ENCODE peak calls at places on chromosomes 4 and X, in nine cellular contexts. One of them, this sample, is unnamed.

GRCh38 chrX:53263597-53264094 is 17.7 kb downstream of the IQSEC2 start:
- DNase-seq in CD4-positive, alpha-beta T cell: no peak
- DNase-seq in cardiac muscle cell: peak; percentile 22
- DNase-seq in ovary: no peak
- DNase-seq in endothelial cell: no peak
- DNase-seq in bronchial epithelial cell: peak; percentile 81
- DNase-seq in cardiac fibroblast: peak; percentile 15
- DNase-seq in omental fat pad: no peak
- DNase-seq in suprapubic skin: no peak
- DNase-seq in this sample: no peak

GRCh38 chrX:72262077-72262476 is 15.0 kb downstream of the RPS4X start:
- DNase-seq in CD4-positive, alpha-beta T cell: no peak
- DNase-seq in cardiac muscle cell: no peak
- DNase-seq in ovary: no peak
- DNase-seq in endothelial cell: no peak
- DNase-seq in bronchial epithelial cell: no peak
- DNase-seq in cardiac fibroblast: no peak
- DNase-seq in omental fat pad: no peak
- DNase-seq in suprapubic skin: no peak
- DNase-seq in this sample: no peak

GRCh38 chrX:101287402-101287801 is 3.7 kb downstream of the TAF7L start:
- DNase-seq in CD4-positive, alpha-beta T cell: no peak
- DNase-seq in cardiac muscle cell: peak; percentile 56
- DNase-seq in ovary: no peak
- DNase-seq in endothelial cell: peak; percentile 35
- DNase-seq in bronchial epithelial cell: peak; percentile 43
- DNase-seq in cardiac fibroblast: peak; percentile 56
- DNase-seq in omental fat pad: no peak
- DNase-seq in suprapubic skin: no peak
- DNase-seq in this sample: no peak

GRCh38 chr4:39427477-39428119 is 20.9 kb downstream of the KLB start:
- DNase-seq in CD4-positive, alpha-beta T cell: no peak
- DNase-seq in cardiac muscle cell: no peak
- DNase-seq in ovary: no peak
- DNase-seq in endothelial cell: no peak
- DNase-seq in bronchial epithelial cell: peak; percentile 66
- DNase-seq in cardiac fibroblast: no peak
- DNase-seq in omental fat pad: no peak
- DNase-seq in suprapubic skin: no peak
- DNase-seq in this sample: no peak

GRCh38 chr4:89868999-89869589 is 25.6 kb upstream of the MMRN1 start:
- DNase-seq in CD4-positive, alpha-beta T cell: no peak
- DNase-seq in cardiac muscle cell: peak; percentile 27
- DNase-seq in ovary: no peak
- DNase-seq in endothelial cell: no peak
- DNase-seq in bronchial epithelial cell: peak; percentile 8
- DNase-seq in cardiac fibroblast: peak; percentile 33
- DNase-seq in omental fat pad: no peak
- DNase-seq in suprapubic skin: no peak
- DNase-seq in this sample: no peak

GRCh38 chr4:99202536-99202935 is 16.5 kb downstream of the ADH6 start:
- DNase-seq in CD4-positive, alpha-beta T cell: no peak
- DNase-seq in cardiac muscle cell: peak; percentile 96
- DNase-seq in ovary: no peak
- DNase-seq in endothelial cell: no peak
- DNase-seq in bronchial epithelial cell: no peak
- DNase-seq in cardiac fibroblast: peak; percentile 97
- DNase-seq in omental fat pad: no peak
- DNase-seq in suprapubic skin: no peak
- DNase-seq in this sample: no peak

GRCh38 chr4:128853741-128854140 is 44.2 kb downstream of the JADE1 start:
- DNase-seq in CD4-positive, alpha-beta T cell: no peak
- DNase-seq in cardiac muscle cell: peak; percentile 26
- DNase-seq in ovary: no peak
- DNase-seq in endothelial cell: no peak
- DNase-seq in bronchial epithelial cell: no peak
- DNase-seq in cardiac fibroblast: no peak
- DNase-seq in omental fat pad: no peak
- DNase-seq in suprapubic skin: no peak
- DNase-seq in this sample: no peak

GRCh38 chr4:53653484-53654053 is 62.3 kb upstream of the LNX1 start:
- DNase-seq in CD4-positive, alpha-beta T cell: no peak
- DNase-seq in cardiac muscle cell: peak; percentile 41
- DNase-seq in ovary: peak; percentile 40
- DNase-seq in endothelial cell: no peak
- DNase-seq in bronchial epithelial cell: no peak
- DNase-seq in cardiac fibroblast: peak; percentile 48
- DNase-seq in omental fat pad: no peak
- DNase-seq in suprapubic skin: no peak
- DNase-seq in this sample: no peak

GRCh38 chrX:115912372-115912897 is 258.1 kb upstream of the AGTR2 start:
- DNase-seq in CD4-positive, alpha-beta T cell: no peak
- DNase-seq in cardiac muscle cell: no peak
- DNase-seq in ovary: no peak
- DNase-seq in endothelial cell: no peak
- DNase-seq in bronchial epithelial cell: no peak
- DNase-seq in cardiac fibroblast: no peak
- DNase-seq in omental fat pad: no peak
- DNase-seq in suprapubic skin: no peak
- DNase-seq in this sample: no peak

GRCh38 chr4:139403457-139403856 is 50.5 kb upstream of the RAB33B start:
- DNase-seq in CD4-positive, alpha-beta T cell: no peak
- DNase-seq in cardiac muscle cell: peak; percentile 12
- DNase-seq in ovary: no peak
- DNase-seq in endothelial cell: no peak
- DNase-seq in bronchial epithelial cell: no peak
- DNase-seq in cardiac fibroblast: peak; percentile 6
- DNase-seq in omental fat pad: no peak
- DNase-seq in suprapubic skin: no peak
- DNase-seq in this sample: no peak
- TF ChIP-seq CTCF in CD4-positive, alpha-beta T cell: no peak
- TF ChIP-seq CTCF in cardiac muscle cell: no peak
- TF ChIP-seq CTCF in ovary: no peak
- TF ChIP-seq CTCF in endothelial cell: no peak
- TF ChIP-seq CTCF in bronchial epithelial cell: no peak
- TF ChIP-seq CTCF in cardiac fibroblast: no peak
- TF ChIP-seq CTCF in omental fat pad: no peak
- TF ChIP-seq CTCF in suprapubic skin: no peak
- TF ChIP-seq CTCF in this sample: no peak

GRCh38 chr4:41232406-41232805 is 18.1 kb upstream of the APBB2 start:
- DNase-seq in CD4-positive, alpha-beta T cell: no peak
- DNase-seq in cardiac muscle cell: no peak
- DNase-seq in ovary: no peak
- DNase-seq in endothelial cell: no peak
- DNase-seq in bronchial epithelial cell: no peak
- DNase-seq in cardiac fibroblast: no peak
- DNase-seq in omental fat pad: no peak
- DNase-seq in suprapubic skin: no peak
- DNase-seq in this sample: no peak
- TF ChIP-seq CTCF in CD4-positive, alpha-beta T cell: no peak
- TF ChIP-seq CTCF in cardiac muscle cell: peak; percentile 12
- TF ChIP-seq CTCF in ovary: no peak
- TF ChIP-seq CTCF in endothelial cell: no peak
- TF ChIP-seq CTCF in bronchial epithelial cell: no peak
- TF ChIP-seq CTCF in cardiac fibroblast: peak; percentile 23
- TF ChIP-seq CTCF in omental fat pad: no peak
- TF ChIP-seq CTCF in suprapubic skin: no peak
- TF ChIP-seq CTCF in this sample: no peak

GRCh38 chr4:1044469-1045192 is 33.2 kb downstream of the FGFRL1 start:
- DNase-seq in CD4-positive, alpha-beta T cell: no peak
- DNase-seq in cardiac muscle cell: no peak
- DNase-seq in ovary: peak; percentile 31
- DNase-seq in endothelial cell: no peak
- DNase-seq in bronchial epithelial cell: no peak
- DNase-seq in cardiac fibroblast: no peak
- DNase-seq in omental fat pad: no peak
- DNase-seq in suprapubic skin: no peak
- DNase-seq in this sample: peak; percentile 14

GRCh38 chr4:1042352-1043025 is 31.1 kb downstream of the FGFRL1 start:
- DNase-seq in CD4-positive, alpha-beta T cell: no peak
- DNase-seq in cardiac muscle cell: no peak
- DNase-seq in ovary: peak; percentile 40
- DNase-seq in endothelial cell: no peak
- DNase-seq in bronchial epithelial cell: no peak
- DNase-seq in cardiac fibroblast: no peak
- DNase-seq in omental fat pad: no peak
- DNase-seq in suprapubic skin: no peak
- DNase-seq in this sample: peak; percentile 15

GRCh38 chr4:1045193-1045594 is 33.8 kb downstream of the FGFRL1 start:
- DNase-seq in CD4-positive, alpha-beta T cell: no peak
- DNase-seq in cardiac muscle cell: no peak
- DNase-seq in ovary: peak; percentile 46
- DNase-seq in endothelial cell: no peak
- DNase-seq in bronchial epithelial cell: no peak
- DNase-seq in cardiac fibroblast: no peak
- DNase-seq in omental fat pad: no peak
- DNase-seq in suprapubic skin: no peak
- DNase-seq in this sample: no peak

GRCh38 chr4:1043162-1043561 is 31.7 kb downstream of the FGFRL1 start:
- DNase-seq in CD4-positive, alpha-beta T cell: no peak
- DNase-seq in cardiac muscle cell: no peak
- DNase-seq in ovary: no peak
- DNase-seq in endothelial cell: no peak
- DNase-seq in bronchial epithelial cell: no peak
- DNase-seq in cardiac fibroblast: no peak
- DNase-seq in omental fat pad: no peak
- DNase-seq in suprapubic skin: no peak
- DNase-seq in this sample: no peak

DNA sequence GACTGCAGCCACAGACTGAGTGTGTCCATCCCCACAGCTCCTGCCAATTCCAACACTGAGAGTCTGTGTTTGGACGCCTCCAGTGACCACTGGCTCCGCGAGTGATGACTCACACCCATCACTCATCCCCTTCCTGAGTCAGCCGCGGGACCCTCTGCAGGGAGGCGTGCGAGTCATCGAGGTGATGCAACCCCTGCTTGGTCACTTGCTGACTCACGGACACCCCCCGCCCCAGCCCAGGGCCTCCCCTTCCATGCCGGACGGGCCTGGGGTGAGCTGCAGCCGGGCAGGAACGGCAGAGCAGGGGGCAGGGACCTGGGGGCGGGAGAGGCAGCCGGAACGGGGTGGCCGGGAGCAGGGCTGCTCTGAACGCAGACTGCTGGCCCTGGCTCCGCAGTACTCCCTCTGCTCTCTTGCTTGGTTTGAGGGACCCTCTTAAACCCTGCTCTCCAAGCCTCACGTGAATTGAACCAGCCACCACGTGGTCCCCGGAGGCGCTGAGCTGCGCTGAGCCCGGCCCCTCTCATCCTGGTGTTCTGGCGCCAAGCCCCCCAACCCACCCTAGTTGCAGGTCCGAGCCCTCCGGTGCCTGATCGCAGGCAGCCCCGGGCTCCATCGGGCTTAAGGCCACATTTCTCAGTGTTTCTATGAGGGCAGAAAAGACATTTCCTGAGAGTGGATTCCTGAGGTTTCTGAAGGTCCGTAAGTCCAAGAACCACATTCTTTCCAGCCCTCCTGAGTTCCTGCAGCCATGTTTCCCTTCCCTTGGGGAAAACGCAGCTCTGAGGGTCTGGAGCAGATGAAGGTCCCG is 32.4 kb downstream of the FGFRL1 start:
- DNase-seq in CD4-positive, alpha-beta T cell: no peak
- DNase-seq in cardiac muscle cell: peak; percentile 99
- DNase-seq in ovary: peak; percentile 89
- DNase-seq in endothelial cell: no peak
- DNase-seq in bronchial epithelial cell: peak; percentile 95
- DNase-seq in cardiac fibroblast: peak; percentile 99
- DNase-seq in omental fat pad: peak; percentile 90
- DNase-seq in suprapubic skin: peak; percentile 95
- DNase-seq in this sample: peak; percentile 70
- TF ChIP-seq CTCF in CD4-positive, alpha-beta T cell: no peak
- TF ChIP-seq CTCF in cardiac muscle cell: no peak
- TF ChIP-seq CTCF in ovary: no peak
- TF ChIP-seq CTCF in endothelial cell: no peak
- TF ChIP-seq CTCF in bronchial epithelial cell: no peak
- TF ChIP-seq CTCF in cardiac fibroblast: no peak
- TF ChIP-seq CTCF in omental fat pad: no peak
- TF ChIP-seq CTCF in suprapubic skin: no peak
- TF ChIP-seq CTCF in this sample: no peak

DNA sequence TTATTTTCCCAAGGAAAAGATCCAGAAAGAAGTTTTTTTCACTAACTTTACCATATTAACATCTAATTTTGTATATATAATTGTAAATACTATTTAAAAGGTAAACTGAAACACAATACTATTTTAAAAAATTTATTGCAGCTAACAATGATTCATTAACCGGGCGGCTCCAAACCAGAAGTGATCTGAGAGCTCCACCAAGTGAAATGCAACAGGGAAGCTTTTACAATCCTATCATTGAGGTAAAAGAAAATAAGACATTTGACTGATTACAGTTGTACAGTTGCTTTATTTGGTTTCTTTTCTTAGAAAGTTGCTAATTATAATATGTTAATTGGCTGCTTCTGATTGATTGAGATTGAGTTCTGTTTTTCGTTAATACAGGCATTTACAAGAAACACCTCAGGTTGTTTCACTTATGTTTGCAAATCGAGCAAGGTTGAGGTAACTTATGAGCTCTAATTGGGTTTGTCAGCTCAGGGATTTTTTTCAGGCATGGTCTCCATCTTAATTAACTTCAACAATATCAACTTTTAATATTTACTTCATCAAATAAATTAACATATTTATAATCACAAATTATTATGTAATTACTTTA is 220.2 kb upstream of the UGT8 start:
- DNase-seq in CD4-positive, alpha-beta T cell: no peak
- DNase-seq in cardiac muscle cell: peak; percentile 51
- DNase-seq in ovary: no peak
- DNase-seq in endothelial cell: no peak
- DNase-seq in bronchial epithelial cell: peak; percentile 51
- DNase-seq in cardiac fibroblast: peak; percentile 66
- DNase-seq in omental fat pad: no peak
- DNase-seq in suprapubic skin: no peak
- DNase-seq in this sample: no peak
- TF ChIP-seq CTCF in CD4-positive, alpha-beta T cell: no peak
- TF ChIP-seq CTCF in cardiac muscle cell: peak; percentile 49
- TF ChIP-seq CTCF in ovary: no peak
- TF ChIP-seq CTCF in endothelial cell: no peak
- TF ChIP-seq CTCF in bronchial epithelial cell: peak; percentile 56
- TF ChIP-seq CTCF in cardiac fibroblast: peak; percentile 49
- TF ChIP-seq CTCF in omental fat pad: no peak
- TF ChIP-seq CTCF in suprapubic skin: no peak
- TF ChIP-seq CTCF in this sample: no peak

This sample was measured in glutamatergic neuron.